ENCODE peak calls at places on chromosomes 13 and 19, in four cellular contexts. One of them, this sample, is unnamed.

GRCh38 chr13:49060698-49061387 is 85.1 kb downstream of the FNDC3A start:
- DNase-seq in upper lobe of left lung: no peak
- DNase-seq in body of pancreas: no peak
- DNase-seq in neural progenitor cell: no peak
- DNase-seq in this sample: no peak

GRCh38 chr13:93397619-93398018 is 171.0 kb downstream of the GPC6 start:
- DNase-seq in upper lobe of left lung: no peak
- DNase-seq in body of pancreas: no peak
- DNase-seq in neural progenitor cell: no peak
- DNase-seq in this sample: no peak

GRCh38 chr19:2359992-2360875 is at the start of gene TMPRSS9:
- DNase-seq in upper lobe of left lung: no peak
- DNase-seq in body of pancreas: no peak
- DNase-seq in neural progenitor cell: peak
- DNase-seq in this sample: no peak

GRCh38 chr13:99972190-99972731 is 694 bp upstream of the ZIC5 start:
- DNase-seq in upper lobe of left lung: no peak
- DNase-seq in body of pancreas: no peak
- DNase-seq in neural progenitor cell: peak
- DNase-seq in this sample: no peak

GRCh38 chr19:29805026-29805925 is 6.5 kb upstream of the CCNE1 start:
- DNase-seq in upper lobe of left lung: no peak
- DNase-seq in body of pancreas: peak
- DNase-seq in neural progenitor cell: no peak
- DNase-seq in this sample: peak

GRCh38 chr13:41905600-41906254 is 55.2 kb downstream of the VWA8 start:
- DNase-seq in upper lobe of left lung: no peak
- DNase-seq in body of pancreas: no peak
- DNase-seq in neural progenitor cell: peak
- DNase-seq in this sample: peak

GRCh38 chr13:61414686-61415664 is 674 bp downstream of the PCDH20 start:
- DNase-seq in upper lobe of left lung: peak
- DNase-seq in body of pancreas: peak
- DNase-seq in neural progenitor cell: peak
- DNase-seq in this sample: peak

GRCh38 chr13:38366954-38367645 is 17.4 kb downstream of the UFM1 start:
- DNase-seq in upper lobe of left lung: no peak
- DNase-seq in body of pancreas: no peak
- DNase-seq in neural progenitor cell: no peak
- DNase-seq in this sample: no peak

GRCh38 chr13:67139551-67139950 is 90.6 kb downstream of the PCDH9 start:
- DNase-seq in upper lobe of left lung: no peak
- DNase-seq in body of pancreas: no peak
- DNase-seq in neural progenitor cell: no peak
- DNase-seq in this sample: no peak

GRCh38 chr13:113765241-113765910 is 6.3 kb downstream of the TMEM255B start:
- DNase-seq in upper lobe of left lung: no peak
- DNase-seq in body of pancreas: no peak
- DNase-seq in neural progenitor cell: no peak
- DNase-seq in this sample: no peak

GRCh38 chr19:35265126-35265995 is 3.4 kb upstream of the USF2 start:
- DNase-seq in upper lobe of left lung: peak
- DNase-seq in body of pancreas: peak
- DNase-seq in neural progenitor cell: no peak
- DNase-seq in this sample: no peak

DNA sequence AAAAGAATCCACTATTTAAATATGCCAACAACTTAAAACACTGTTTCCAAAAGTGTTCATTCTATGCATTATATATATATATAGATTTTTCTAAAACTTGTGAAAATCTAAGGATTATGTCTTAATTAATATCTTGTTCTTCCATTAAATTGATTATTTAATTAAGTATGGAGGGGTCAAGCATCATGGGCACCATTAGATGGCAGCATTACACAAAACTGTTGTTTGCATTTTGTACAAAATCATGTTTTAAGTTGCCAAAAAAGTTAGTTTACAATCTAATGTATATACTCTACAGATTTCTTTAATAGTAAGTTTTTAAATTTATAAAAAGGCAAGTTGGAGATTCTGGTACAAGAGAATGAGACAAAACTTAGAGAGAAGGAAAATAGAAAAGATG is 213.2 kb upstream of the EDNRB start:
- DNase-seq in upper lobe of left lung: no peak
- DNase-seq in body of pancreas: no peak
- DNase-seq in neural progenitor cell: no peak
- DNase-seq in this sample: no peak
- TF ChIP-seq CTCF in upper lobe of left lung: no peak
- TF ChIP-seq CTCF in body of pancreas: no peak
- TF ChIP-seq CTCF in neural progenitor cell: peak
- TF ChIP-seq CTCF in this sample: peak

GRCh38 chr13:36362914-36363313 is 16.7 kb upstream of the SPART start:
- DNase-seq in upper lobe of left lung: no peak
- DNase-seq in body of pancreas: no peak
- DNase-seq in neural progenitor cell: no peak
- DNase-seq in this sample: no peak

GRCh38 chr13:36359301-36359950 is 13.2 kb upstream of the SPART start:
- DNase-seq in upper lobe of left lung: no peak
- DNase-seq in body of pancreas: no peak
- DNase-seq in neural progenitor cell: no peak
- DNase-seq in this sample: no peak

GRCh38 chr13:36363464-36363863 is 17.3 kb upstream of the SPART start:
- DNase-seq in upper lobe of left lung: no peak
- DNase-seq in body of pancreas: no peak
- DNase-seq in neural progenitor cell: no peak
- DNase-seq in this sample: no peak

GRCh38 chr13:36360863-36361262 is 14.7 kb upstream of the SPART start:
- DNase-seq in upper lobe of left lung: no peak
- DNase-seq in body of pancreas: no peak
- DNase-seq in neural progenitor cell: no peak
- DNase-seq in this sample: no peak

GRCh38 chr13:36362251-36362650 is 16.1 kb upstream of the SPART start:
- DNase-seq in upper lobe of left lung: no peak
- DNase-seq in body of pancreas: no peak
- DNase-seq in neural progenitor cell: no peak
- DNase-seq in this sample: no peak
- TF ChIP-seq CTCF in upper lobe of left lung: no peak
- TF ChIP-seq CTCF in body of pancreas: no peak
- TF ChIP-seq CTCF in neural progenitor cell: no peak
- TF ChIP-seq CTCF in this sample: no peak

DNA sequence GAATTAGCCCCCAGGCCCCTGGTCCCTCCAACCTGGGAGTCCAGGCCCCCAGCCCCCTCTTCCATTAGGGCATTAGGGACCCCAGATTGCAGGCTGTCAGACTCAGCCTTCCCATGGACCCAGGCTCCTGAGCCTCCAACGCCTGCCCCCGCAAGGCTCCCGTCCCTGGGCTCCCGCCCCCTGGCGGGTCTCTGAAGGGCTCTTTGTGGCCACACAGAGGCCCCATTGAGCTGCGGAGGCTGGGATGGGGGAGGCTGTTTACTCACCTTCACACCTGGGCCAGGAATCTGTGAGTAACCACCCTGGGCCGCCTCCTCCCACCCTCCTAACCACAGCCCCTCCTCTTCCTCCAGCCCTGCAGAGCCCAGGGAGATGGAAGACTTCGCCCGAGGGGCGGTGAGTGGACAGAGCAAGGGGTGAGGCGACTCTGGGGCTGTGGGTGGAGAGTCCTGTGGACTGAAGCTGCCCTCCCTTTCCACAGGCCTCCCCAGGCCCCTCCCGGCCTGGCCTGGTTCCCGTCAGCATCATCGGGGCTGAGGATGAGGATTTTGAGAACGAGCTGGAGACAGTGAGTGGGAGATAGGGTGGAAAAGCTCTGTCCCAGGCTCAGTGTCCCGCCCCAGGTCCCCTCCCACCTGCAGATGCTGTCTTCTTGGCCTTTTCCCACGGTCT is 4.9 kb downstream of the ARHGEF1 start:
- DNase-seq in upper lobe of left lung: peak
- DNase-seq in body of pancreas: peak
- DNase-seq in neural progenitor cell: no peak
- DNase-seq in this sample: no peak
- TF ChIP-seq CTCF in upper lobe of left lung: no peak
- TF ChIP-seq CTCF in body of pancreas: peak
- TF ChIP-seq CTCF in neural progenitor cell: no peak
- TF ChIP-seq CTCF in this sample: peak

GRCh38 chr19:16338470-16339360 is 14.1 kb downstream of the KLF2 start:
- DNase-seq in upper lobe of left lung: peak
- DNase-seq in body of pancreas: peak
- DNase-seq in neural progenitor cell: no peak
- DNase-seq in this sample: no peak
- TF ChIP-seq CTCF in upper lobe of left lung: no peak
- TF ChIP-seq CTCF in body of pancreas: no peak
- TF ChIP-seq CTCF in neural progenitor cell: no peak
- TF ChIP-seq CTCF in this sample: no peak

This sample was measured in epithelial cell of proximal tubule.